ENCODE peak calls at places on chromosomes 5 and 9, in nine cellular contexts. R, S, O, H, T, F, Z, I and W are unnamed samples.

GRCh38 chr5:7894439-7894838 is 25.5 kb downstream of the MTRR start:
- DNase-seq in R (no peak), S (no peak), O (no peak), H (no peak), T (no peak), F (no peak), Z (no peak), I (no peak), W (no peak)

GRCh38 chr5:134084166-134084565 is 30.3 kb upstream of the TCF7 start:
- DNase-seq in R (no peak), S (no peak), O (no peak), H (no peak), T (no peak), F (no peak), Z (no peak), I (no peak), W (no peak)

GRCh38 chr5:102583663-102584062 is 84.9 kb upstream of the SLCO6A1 start:
- DNase-seq in R (no peak), S (peak; percentile 20), O (no peak), H (no peak), T (peak; percentile 74), F (no peak), Z (no peak), I (peak; percentile 44), W (no peak)

GRCh38 chr9:126690431-126691051 is 76.8 kb downstream of the LMX1B start:
- DNase-seq in R (peak; percentile 80), S (peak; percentile 78), O (no peak), H (no peak), T (peak; percentile 67), F (peak; percentile 73), Z (peak; percentile 79), I (peak; percentile 7), W (no peak)

GRCh38 chr5:111439473-111440075 is 72.8 kb downstream of the STARD4 start:
- DNase-seq in R (no peak), S (no peak), O (no peak), H (no peak), T (no peak), F (no peak), Z (no peak), I (peak; percentile 13), W (no peak)

GRCh38 chr5:110865400-110866094 is 126.7 kb downstream of the SLC25A46 start:
- DNase-seq in R (peak; percentile 65), S (peak; percentile 47), O (no peak), H (no peak), T (peak; percentile 68), F (peak; percentile 63), Z (peak; percentile 35), I (peak; percentile 67), W (no peak)

GRCh38 chr9:78676623-78677022 is 379.7 kb downstream of the PSAT1 start:
- DNase-seq in R (no peak), S (no peak), O (no peak), H (no peak), T (no peak), F (no peak), Z (no peak), I (peak; percentile 7), W (no peak)

GRCh38 chr9:7592321-7593319 is 207.0 kb downstream of the DMAC1 start:
- DNase-seq in R (no peak), S (no peak), O (peak; percentile 36), H (no peak), T (no peak), F (no peak), Z (no peak), I (no peak), W (no peak)

GRCh38 chr5:64229163-64229774 is 63.6 kb downstream of the RNF180 start:
- DNase-seq in R (no peak), S (no peak), O (no peak), H (no peak), T (peak; percentile 76), F (no peak), Z (peak; percentile 56), I (peak; percentile 60), W (no peak)

GRCh38 chr5:67206381-67207328 is 10.1 kb upstream of the CD180 start:
- DNase-seq in R (no peak), S (no peak), O (no peak), H (no peak), T (peak; percentile 97), F (peak; percentile 86), Z (peak; percentile 75), I (peak; percentile 15), W (no peak)

GRCh38 chr5:53942724-53943123 is 367.6 kb downstream of the ARL15 start:
- DNase-seq in R (no peak), S (no peak), O (no peak), H (no peak), T (no peak), F (no peak), Z (no peak), I (peak; percentile 98), W (no peak)

GRCh38 chr5:53943938-53944337 is 366.4 kb downstream of the ARL15 start:
- DNase-seq in R (no peak), S (no peak), O (no peak), H (no peak), T (no peak), F (no peak), Z (no peak), I (peak; percentile 10), W (no peak)

GRCh38 chr5:53944981-53945380 is 365.4 kb downstream of the ARL15 start:
- DNase-seq in R (no peak), S (no peak), O (no peak), H (no peak), T (no peak), F (no peak), Z (no peak), I (peak; percentile 31), W (no peak)

GRCh38 chr5:53946405-53947100 is 363.8 kb downstream of the ARL15 start:
- DNase-seq in R (no peak), S (no peak), O (no peak), H (no peak), T (no peak), F (no peak), Z (no peak), I (no peak), W (no peak)

GRCh38 chr5:53948598-53948997 is 361.8 kb downstream of the ARL15 start:
- DNase-seq in R (no peak), S (no peak), O (no peak), H (no peak), T (no peak), F (no peak), Z (no peak), I (no peak), W (no peak)
- TF ChIP-seq CTCF in R (no peak), S (no peak), O (no peak), H (no peak), T (no peak), F (no peak), Z (no peak), I (no peak), W (no peak)

GRCh38 chr5:109476292-109476691 is 66.5 kb upstream of the PJA2 start:
- DNase-seq in R (no peak), S (no peak), O (no peak), H (no peak), T (no peak), F (no peak), Z (no peak), I (no peak), W (no peak)

GRCh38 chr5:109483395-109483974 is 73.7 kb upstream of the PJA2 start:
- DNase-seq in R (no peak), S (no peak), O (no peak), H (no peak), T (no peak), F (no peak), Z (no peak), I (no peak), W (no peak)

GRCh38 chr5:109482748-109483147 is 73.0 kb upstream of the PJA2 start:
- DNase-seq in R (no peak), S (no peak), O (no peak), H (no peak), T (no peak), F (no peak), Z (no peak), I (no peak), W (no peak)

GRCh38 chr5:109478830-109479229 is 69.1 kb upstream of the PJA2 start:
- DNase-seq in R (no peak), S (no peak), O (no peak), H (no peak), T (no peak), F (no peak), Z (no peak), I (no peak), W (no peak)

DNA sequence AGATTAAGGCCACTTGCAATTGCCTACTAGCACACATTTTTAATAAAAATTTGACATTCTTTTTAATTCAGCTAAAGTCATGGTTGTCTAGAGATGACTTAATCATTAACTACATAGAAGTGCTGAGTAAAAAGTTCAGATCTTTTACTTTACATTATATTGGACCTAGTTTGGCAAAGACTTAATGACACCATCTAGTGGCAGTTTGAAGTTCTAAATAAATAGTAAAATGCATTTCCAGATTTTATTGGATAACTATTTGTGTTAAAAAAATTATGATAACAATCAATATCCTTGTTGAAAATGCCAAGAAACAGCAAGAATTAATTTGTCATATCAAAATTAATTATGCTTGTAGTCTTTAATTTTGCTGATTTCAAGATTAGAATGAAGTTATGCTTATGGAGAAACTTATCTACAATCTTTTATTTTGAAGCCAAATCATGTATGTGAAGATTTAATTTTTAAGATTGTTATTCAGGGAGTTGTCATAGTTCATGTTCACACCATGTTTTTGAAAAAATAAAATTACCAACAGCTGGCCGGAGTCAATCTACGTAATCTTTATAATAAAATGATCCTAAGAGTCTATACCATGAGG is 69.6 kb upstream of the PJA2 start:
- DNase-seq in R (no peak), S (no peak), O (no peak), H (no peak), T (peak; percentile 26), F (no peak), Z (peak; percentile 13), I (peak; percentile 56), W (no peak)
- TF ChIP-seq CTCF in R (peak; percentile 52), S (peak; percentile 45), O (peak; percentile 49), H (no peak), T (peak; percentile 54), F (peak; percentile 29), Z (peak; percentile 40), I (peak; percentile 57), W (peak; percentile 75)

GRCh38 chr5:175878544-175879438 is 7.4 kb downstream of the CPLX2 start:
- DNase-seq in R (peak; percentile 38), S (no peak), O (no peak), H (no peak), T (no peak), F (no peak), Z (no peak), I (no peak), W (no peak)
- TF ChIP-seq CTCF in R (no peak), S (no peak), O (no peak), H (no peak), T (no peak), F (no peak), Z (no peak), I (no peak), W (no peak)

DNA sequence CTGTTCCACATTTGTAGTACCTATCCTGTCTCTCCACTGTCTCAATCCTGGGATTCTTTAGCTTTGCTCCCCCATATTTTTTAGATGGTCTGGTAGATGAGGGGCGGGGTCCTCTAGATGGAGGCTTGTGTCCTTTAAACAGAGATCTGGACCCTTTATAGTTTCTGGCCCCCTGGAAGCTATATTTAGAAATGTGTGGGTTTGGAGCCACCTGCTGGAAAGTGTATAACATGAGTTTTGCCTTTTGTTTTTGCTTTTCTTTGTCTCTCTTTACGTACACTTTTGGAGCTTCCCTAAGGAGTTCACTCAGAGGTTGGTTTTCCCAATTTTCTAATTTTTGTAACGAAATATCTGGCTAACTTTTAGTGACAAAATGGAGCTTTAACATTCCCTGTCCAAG is 110.7 kb downstream of the CFAP95 start:
- DNase-seq in R (no peak), S (peak; percentile 42), O (no peak), H (no peak), T (peak; percentile 22), F (no peak), Z (no peak), I (peak; percentile 46), W (no peak)
- TF ChIP-seq CTCF in R (no peak), S (peak; percentile 77), O (no peak), H (no peak), T (peak; percentile 69), F (peak; percentile 42), Z (no peak), I (peak; percentile 59), W (peak; percentile 68)

GRCh38 chr9:92661761-92662160 is 8.2 kb downstream of the IPPK start:
- DNase-seq in R (no peak), S (no peak), O (no peak), H (no peak), T (no peak), F (no peak), Z (no peak), I (no peak), W (no peak)
- TF ChIP-seq CTCF in R (no peak), S (no peak), O (no peak), H (no peak), T (no peak), F (no peak), Z (no peak), I (no peak), W (no peak)